ENCODE peak calls at places on chromosome 22, in five cellular contexts. A is ovary; K is stimulated activated CD8-positive, alpha-beta memory T cell treated with anti-CD3 and anti-CD28 coated beads, Interleukin-7, amount 100 ng/mL, for 48 hours; C is mucosa of descending colon; H is stimulated activated CD4-positive, alpha-beta T cell treated with anti-CD3 and anti-CD28 coated beads, Interleukin-15, amount 100 ng/mL, for 24 hours. F is an unnamed sample.

GRCh38 chr22:18000441-18001039 is 23.8 kb downstream of the MICAL3 start:
- DNase-seq in A (peak; percentile 47), K (no peak), C (no peak), H (peak; percentile 37), F (no peak)

GRCh38 chr22:48628891-48629559 is 1198.6 kb downstream of the BRD1 start:
- DNase-seq in A (no peak), K (no peak), C (no peak), H (no peak), F (no peak)

GRCh38 chr22:23499845-23500500 is 80.1 kb downstream of the IGLL1 start:
- DNase-seq in A (no peak), K (no peak), C (no peak), H (no peak), F (no peak)

GRCh38 chr22:39013923-39014722 is at the start of gene APOBEC3C:
- DNase-seq in A (peak; percentile 87), K (peak; percentile 87), C (peak; percentile 85), H (peak; percentile 87), F (peak; percentile 9)

GRCh38 chr22:22431271-22432220 is 77.0 kb downstream of the ZNF280B start:
- DNase-seq in A (peak; percentile 45), K (peak; percentile 39), C (no peak), H (peak; percentile 78), F (no peak)

GRCh38 chr22:38831166-38831945 is 12.5 kb downstream of the NPTXR start:
- DNase-seq in A (no peak), K (no peak), C (peak; percentile 25), H (no peak), F (no peak)

GRCh38 chr22:35477911-35478582 is 62.6 kb upstream of the RASD2 start:
- DNase-seq in A (peak; percentile 67), K (no peak), C (peak; percentile 68), H (no peak), F (no peak)

GRCh38 chr22:24128631-24129601 is 52.4 kb upstream of the SUSD2 start:
- DNase-seq in A (no peak), K (no peak), C (no peak), H (no peak), F (no peak)

GRCh38 chr22:37172266-37173245 is 15.5 kb downstream of the C1QTNF6 start:
- DNase-seq in A (no peak), K (no peak), C (peak; percentile 41), H (no peak), F (no peak)

GRCh38 chr22:36926721-36927435 is 13.4 kb downstream of the CSF2RB start:
- DNase-seq in A (no peak), K (no peak), C (no peak), H (no peak), F (no peak)

GRCh38 chr22:28018461-28018927 is 99.4 kb upstream of the PITPNB start:
- DNase-seq in A (peak; percentile 24), K (no peak), C (no peak), H (no peak), F (no peak)

GRCh38 chr22:25148149-25148691 is 51.4 kb upstream of the CRYBB3 start:
- DNase-seq in A (no peak), K (no peak), C (no peak), H (no peak), F (no peak)

GRCh38 chr22:39574779-39575551 is 4.4 kb downstream of the CACNA1I start:
- DNase-seq in A (no peak), K (no peak), C (no peak), H (no peak), F (no peak)

GRCh38 chr22:31504282-31504681 is 7.9 kb downstream of the SFI1 start:
- DNase-seq in A (no peak), K (no peak), C (no peak), H (no peak), F (no peak)

GRCh38 chr22:39266398-39267030 is 21.7 kb upstream of the PDGFB start:
- DNase-seq in A (no peak), K (peak; percentile 61), C (no peak), H (peak; percentile 71), F (peak; percentile 49)

GRCh38 chr22:41369089-41369745 is 12.5 kb upstream of the TEF start:
- DNase-seq in A (no peak), K (no peak), C (no peak), H (no peak), F (no peak)

GRCh38 chr22:42388130-42388797 is 43.9 kb downstream of the NFAM1 start:
- DNase-seq in A (no peak), K (no peak), C (no peak), H (peak; percentile 12), F (no peak)

GRCh38 chr22:30159561-30160353 is 79.5 kb downstream of the HORMAD2 start:
- DNase-seq in A (no peak), K (no peak), C (no peak), H (no peak), F (no peak)

GRCh38 chr22:17597217-17597616 is 31.3 kb downstream of the ATP6V1E1 start:
- DNase-seq in A (no peak), K (no peak), C (no peak), H (no peak), F (no peak)

GRCh38 chr22:34851918-34852662 is 213.9 kb upstream of the ISX start:
- DNase-seq in A (no peak), K (no peak), C (no peak), H (no peak), F (no peak)

GRCh38 chr22:19547620-19548019 is 23.4 kb upstream of the CLDN5 start:
- DNase-seq in A (no peak), K (no peak), C (no peak), H (no peak), F (no peak)

GRCh38 chr22:39809772-39810557 is 83.6 kb downstream of the ENTHD1 start:
- DNase-seq in A (no peak), K (no peak), C (no peak), H (no peak), F (no peak)

GRCh38 chr22:27262371-27262770 is 539.2 kb downstream of the MN1 start:
- DNase-seq in A (no peak), K (no peak), C (no peak), H (no peak), F (no peak)

GRCh38 chr22:28072066-28072465 is 153.0 kb upstream of the PITPNB start:
- DNase-seq in A (no peak), K (no peak), C (no peak), H (no peak), F (no peak)

GRCh38 chr22:25131198-25131887 is 68.3 kb upstream of the CRYBB3 start:
- DNase-seq in A (no peak), K (no peak), C (no peak), H (no peak), F (no peak)

GRCh38 chr22:42368379-42369249 is 63.6 kb downstream of the NFAM1 start:
- DNase-seq in A (peak; percentile 36), K (no peak), C (peak; percentile 73), H (peak; percentile 35), F (no peak)

GRCh38 chr22:20038574-20038973 is 17.7 kb downstream of the TANGO2 start:
- DNase-seq in A (no peak), K (no peak), C (no peak), H (no peak), F (no peak)

GRCh38 chr22:35476341-35476740 is 64.3 kb upstream of the RASD2 start:
- DNase-seq in A (no peak), K (no peak), C (no peak), H (no peak), F (no peak)

GRCh38 chr22:48884786-48885185 is 942.9 kb downstream of the BRD1 start:
- DNase-seq in A (no peak), K (no peak), C (no peak), H (no peak), F (no peak)

GRCh38 chr22:32309585-32310251 is 47.9 kb upstream of the RFPL3 start:
- DNase-seq in A (no peak), K (no peak), C (no peak), H (no peak), F (no peak)

GRCh38 chr22:50439314-50440250 is 35.3 kb downstream of the SBF1 start:
- DNase-seq in A (peak; percentile 32), K (no peak), C (peak; percentile 46), H (no peak), F (no peak)

GRCh38 chr22:36616682-36617081 is 86.9 kb downstream of the CACNG2 start:
- DNase-seq in A (no peak), K (no peak), C (no peak), H (no peak), F (no peak)

GRCh38 chr22:20550851-20551744 is 43.7 kb downstream of the MED15 start:
- DNase-seq in A (peak; percentile 70), K (peak; percentile 72), C (no peak), H (peak; percentile 73), F (no peak)

GRCh38 chr22:17119481-17120202 is 1.5 kb downstream of the TMEM121B start:
- DNase-seq in A (no peak), K (no peak), C (no peak), H (peak; percentile 44), F (no peak)

GRCh38 chr22:44575344-44576268 is 77.6 kb upstream of the RTL6 start:
- DNase-seq in A (no peak), K (no peak), C (peak; percentile 18), H (no peak), F (no peak)

GRCh38 chr22:40670058-40670457 is 9.2 kb upstream of the MCHR1 start:
- DNase-seq in A (no peak), K (no peak), C (no peak), H (no peak), F (no peak)